ENCODE peak calls at places on chromosomes 1 and 21, in five cellular contexts. F, U, W, Y and T are unnamed samples.

GRCh38 chr1:231177971-231178370 is 16.1 kb downstream of the TRIM67 start:
- DNase-seq in F (no peak), U (no peak), W (no peak), Y (no peak), T (no peak)

GRCh38 chr1:193110246-193110645 is 5.0 kb upstream of the GLRX2 start:
- DNase-seq in F (no peak), U (no peak), W (no peak), Y (no peak), T (no peak)

GRCh38 chr21:38921511-38922215 is 115.9 kb downstream of the ETS2 start:
- DNase-seq in F (no peak), U (no peak), W (no peak), Y (no peak), T (no peak)

GRCh38 chr1:234838182-234838581 is 228.2 kb upstream of the IRF2BP2 start:
- DNase-seq in F (no peak), U (no peak), W (no peak), Y (no peak), T (no peak)

GRCh38 chr1:46606255-46606965 is 2.3 kb upstream of the MKNK1 start:
- DNase-seq in F (no peak), U (no peak), W (no peak), Y (no peak), T (no peak)

GRCh38 chr21:41043008-41043407 is 125.0 kb upstream of the BACE2 start:
- DNase-seq in F (no peak), U (no peak), W (no peak), Y (no peak), T (no peak)

GRCh38 chr21:45835301-45836267 is 146.0 kb upstream of the COL6A1 start:
- DNase-seq in F (no peak), U (no peak), W (no peak), Y (no peak), T (no peak)

GRCh38 chr1:68175621-68176398 is 56.5 kb downstream of the WLS start:
- DNase-seq in F (peak), U (no peak), W (no peak), Y (no peak), T (no peak)